ENCODE peak calls at places on chromosomes 2 and 18, in seven cellular contexts. V, G, X, L, Q, N and B are unnamed samples.

GRCh38 chr2:207409525-207409924 is 120.2 kb upstream of the CREB1 start:
- DNase-seq in Q (no peak), L (no peak), N (no peak), V (no peak), G (no peak), X (no peak), B (no peak)

GRCh38 chr2:179581605-179582004 is 279.8 kb downstream of the ZNF385B start:
- DNase-seq in V (no peak), Q (no peak), L (no peak), N (no peak), X (no peak), G (no peak), B (no peak)

GRCh38 chr2:145829931-145830330 is 1310.0 kb upstream of the ZEB2 start:
- DNase-seq in G (no peak), Q (no peak), X (no peak), L (no peak), V (no peak), N (no peak), B (no peak)

GRCh38 chr2:220775856-220776467 is 796.1 kb downstream of the EPHA4 start:
- DNase-seq in N (no peak), L (no peak), V (no peak), Q (no peak), X (no peak), G (no peak), B (no peak)

GRCh38 chr18:79856119-79857080 is 58.7 kb downstream of the KCNG2 start:
- DNase-seq in L (no peak), V (no peak), N (peak), Q (no peak), X (no peak), G (peak), B (peak)

GRCh38 chr2:70995227-70995729 is 605 bp upstream of the TEX261 start:
- DNase-seq in Q (peak), N (peak), L (peak), X (peak), G (no peak), V (no peak), B (peak)

GRCh38 chr2:44097322-44097907 is 71.3 kb upstream of the PPM1B start:
- DNase-seq in Q (no peak), N (no peak), X (no peak), L (no peak), V (no peak), G (no peak), B (no peak)

GRCh38 chr2:50820176-50820575 is 211.8 kb downstream of the NRXN1 start:
- DNase-seq in N (no peak), L (no peak), V (no peak), G (no peak), X (no peak), Q (no peak), B (no peak)

GRCh38 chr2:121005512-121005911 is 269.8 kb downstream of the GLI2 start:
- DNase-seq in L (no peak), G (no peak), V (no peak), X (no peak), N (no peak), Q (no peak), B (no peak)

GRCh38 chr2:144705328-144706245 is 185.7 kb upstream of the ZEB2 start:
- DNase-seq in N (no peak), Q (no peak), X (no peak), L (no peak), V (no peak), G (no peak), B (peak)

GRCh38 chr2:134254836-134255235 is 964 bp downstream of the MGAT5 start:
- DNase-seq in L (no peak), N (no peak), V (no peak), X (no peak), Q (no peak), G (no peak), B (peak)

GRCh38 chr2:46076251-46076650 is 221.0 kb upstream of the EPAS1 start:
- DNase-seq in V (no peak), G (no peak), L (no peak), N (no peak), X (peak), Q (no peak), B (peak)

GRCh38 chr2:232652505-232652851 is 19.1 kb downstream of the EFHD1 start:
- DNase-seq in G (no peak), Q (no peak), V (no peak), L (no peak), X (no peak), N (no peak), B (peak)

GRCh38 chr2:190420822-190421221 is 12.7 kb downstream of the MFSD6 start:
- DNase-seq in G (no peak), N (no peak), L (no peak), X (no peak), V (no peak), Q (no peak), B (peak)

GRCh38 chr2:60552096-60552850 is 1.2 kb downstream of the BCL11A start:
- DNase-seq in X (peak), G (no peak), L (no peak), N (peak), Q (no peak), V (no peak), B (peak)

GRCh38 chr2:233075966-233076339 is 15.8 kb downstream of the INPP5D start:
- DNase-seq in X (peak), G (no peak), N (peak), Q (peak), V (no peak), L (no peak), B (no peak)

GRCh38 chr2:132757676-132758075 is 87.7 kb upstream of the LYPD1 start:
- DNase-seq in V (no peak), Q (no peak), X (no peak), G (no peak), L (no peak), N (no peak), B (peak)

GRCh38 chr2:29528891-29529520 is 392.4 kb downstream of the ALK start:
- DNase-seq in G (no peak), Q (no peak), X (no peak), L (no peak), N (no peak), V (no peak), B (peak)

GRCh38 chr2:95317123-95317500 is 20.0 kb downstream of the KCNIP3 start:
- DNase-seq in G (no peak), V (peak), L (no peak), N (no peak), X (no peak), Q (no peak), B (no peak)

DNA sequence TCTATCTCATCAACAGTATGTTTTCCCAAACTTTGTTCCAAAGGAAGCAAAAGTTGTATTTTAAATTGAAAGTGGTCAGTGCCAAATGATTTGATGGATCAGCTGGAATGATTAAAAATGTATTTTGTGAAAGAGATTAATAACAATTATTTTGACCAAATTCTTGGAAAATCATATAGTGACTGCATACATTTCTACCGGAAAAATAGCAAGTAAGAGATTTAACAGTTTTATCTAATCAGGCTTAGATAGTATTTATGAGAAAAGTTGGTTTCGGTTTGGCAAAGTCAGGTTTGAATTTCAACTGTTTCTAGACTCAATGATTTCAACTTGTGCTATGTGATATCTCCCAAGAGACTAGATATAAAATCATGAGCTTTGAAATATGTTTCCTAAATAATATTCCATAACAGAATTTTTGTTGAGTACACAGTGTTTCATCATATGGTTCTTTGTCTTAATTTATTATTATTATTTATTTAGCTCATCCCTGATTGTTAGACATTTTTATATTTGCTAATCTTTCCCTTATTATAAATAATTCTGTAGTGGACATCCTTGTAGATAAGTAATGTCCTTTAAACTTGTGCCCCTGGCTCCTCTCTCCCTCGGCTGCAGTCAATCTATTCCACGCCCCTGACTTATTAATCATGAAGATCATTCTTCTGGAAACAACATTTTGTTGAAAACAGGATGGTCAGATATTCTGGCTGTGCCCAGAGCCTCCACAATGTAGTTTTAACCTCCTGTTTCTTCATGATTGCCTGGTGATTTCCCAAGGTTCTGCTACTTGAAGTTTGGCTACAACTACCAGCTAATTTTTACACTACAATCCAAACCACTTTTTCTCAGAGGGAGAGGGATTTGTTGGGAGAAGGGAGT is 520.7 kb upstream of the TCF4 start:
- DNase-seq in X (peak), Q (no peak), N (no peak), G (no peak), V (no peak), L (no peak), B (no peak)
- H3K4me3 ChIP-seq in X (peak), Q (no peak), N (no peak), G (no peak), V (no peak), L (no peak), B (no peak)

GRCh38 chr2:105974800-105975199 is 219.3 kb downstream of the UXS1 start:
- DNase-seq in N (no peak), Q (no peak), L (no peak), X (no peak), V (no peak), G (no peak), B (no peak)

GRCh38 chr2:105972226-105972625 is 221.9 kb downstream of the UXS1 start:
- DNase-seq in L (no peak), X (no peak), N (no peak), G (no peak), V (no peak), Q (no peak), B (no peak)

DNA sequence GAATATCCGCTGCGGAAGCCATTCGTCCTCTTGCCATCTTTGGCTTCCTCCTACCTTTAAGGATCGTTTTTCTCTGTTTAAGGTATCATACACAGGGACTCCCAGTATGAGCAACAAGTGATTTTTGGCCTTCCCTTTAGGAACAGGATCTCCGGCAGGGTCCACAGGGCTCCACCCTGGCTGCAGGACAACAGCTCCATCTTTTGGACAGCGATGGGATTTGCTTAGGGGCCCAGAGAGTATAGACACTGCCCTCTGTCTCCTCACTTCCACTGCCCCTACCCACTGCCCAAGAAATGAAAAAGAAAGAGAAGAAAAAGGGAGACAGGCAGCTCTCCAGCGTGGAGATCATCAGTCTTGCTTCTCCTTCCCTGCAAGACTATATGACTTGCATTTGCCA is 224.5 kb downstream of the UXS1 start:
- DNase-seq in Q (no peak), X (no peak), V (no peak), N (peak), G (peak), L (no peak), B (no peak)
- TF ChIP-seq CTCF in Q (no peak), X (peak), V (peak), N (peak), G (peak), L (no peak), B (peak)

DNA sequence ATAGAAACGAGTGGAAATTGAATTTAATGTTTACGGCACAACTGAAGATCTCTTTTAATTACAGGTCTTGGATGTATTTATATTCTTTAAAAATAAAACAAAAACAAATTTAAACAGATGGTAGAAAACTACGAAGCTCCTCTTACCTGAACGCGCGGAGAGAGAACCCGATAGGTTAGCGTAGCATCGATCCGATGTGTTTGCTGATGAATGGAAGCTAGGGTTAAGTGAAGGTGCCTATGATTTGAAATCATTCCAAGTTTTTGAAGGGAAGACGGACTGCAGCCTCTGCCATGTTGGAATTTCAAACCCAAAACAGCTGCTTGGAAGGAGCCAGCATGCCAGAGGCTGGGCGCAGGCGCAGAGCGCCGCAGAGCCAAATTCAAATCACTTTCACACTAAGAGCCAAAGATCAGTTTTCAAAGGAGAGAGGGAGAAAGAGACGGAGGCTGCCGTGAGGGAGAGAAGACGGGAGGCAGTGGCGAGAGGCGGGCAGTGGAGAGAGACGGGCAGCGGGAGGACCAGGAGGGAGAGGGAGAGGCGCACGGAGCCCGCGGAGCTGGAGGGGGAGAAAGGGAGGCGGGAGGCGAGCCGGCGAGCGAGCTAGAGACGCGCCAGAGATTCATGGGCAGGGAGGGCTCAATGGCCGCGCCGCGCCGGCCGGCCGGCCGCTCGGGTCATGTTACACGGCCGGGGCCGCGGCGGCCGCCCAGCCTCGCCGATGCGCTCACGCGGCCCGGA is at the start of gene FIGN:
- DNase-seq in X (peak), V (no peak), G (peak), Q (peak), N (no peak), L (peak), B (peak)
- H3K4me3 ChIP-seq in X (peak), V (peak), G (peak), Q (peak), N (no peak), L (peak), B (peak)

DNA sequence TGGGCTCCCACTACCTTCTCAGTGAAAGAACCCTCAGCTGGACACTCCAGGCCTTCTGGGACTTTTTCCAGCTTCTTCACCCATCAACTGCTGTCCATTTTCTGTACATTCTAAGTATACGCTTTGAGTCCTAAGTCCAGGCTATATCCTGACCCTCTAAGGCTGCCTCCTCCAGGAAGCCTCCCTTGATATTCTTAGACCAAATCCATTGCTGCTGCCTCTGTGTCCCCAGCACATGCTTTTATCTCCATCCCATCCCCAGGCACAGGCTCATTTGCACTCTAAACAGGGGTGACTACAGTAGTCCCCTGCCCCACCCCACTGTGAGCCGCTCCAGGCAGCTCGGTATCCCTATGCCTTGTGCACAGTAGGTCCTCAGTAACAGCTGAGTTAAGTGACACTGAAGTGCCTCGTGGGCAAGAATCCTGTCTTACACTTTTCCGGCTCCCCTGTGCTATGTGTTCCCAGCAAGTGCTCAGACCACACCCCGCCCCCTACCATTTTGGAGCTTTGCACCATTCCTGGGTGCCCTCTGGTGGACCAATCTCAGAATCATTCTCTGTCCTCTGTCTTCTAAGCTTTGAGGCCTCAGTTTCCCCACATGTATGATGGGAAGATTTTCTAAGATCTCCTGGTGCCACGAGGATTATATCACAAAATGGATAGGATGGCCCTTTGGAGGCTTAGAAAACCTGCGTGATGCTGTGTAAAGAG is 34.9 kb downstream of the EMX1 start:
- DNase-seq in G (no peak), N (no peak), X (no peak), V (no peak), L (no peak), Q (no peak), B (no peak)
- TF ChIP-seq CTCF in G (peak), N (no peak), X (no peak), V (no peak), L (no peak), Q (no peak), B (no peak)

GRCh38 chr18:8045160-8045885 is 478.2 kb downstream of the PTPRM start:
- DNase-seq in N (no peak), Q (no peak), X (no peak), V (no peak), G (no peak), L (no peak), B (peak)

GRCh38 chr18:8037296-8037695 is 470.2 kb downstream of the PTPRM start:
- DNase-seq in X (no peak), L (no peak), G (no peak), N (no peak), V (no peak), Q (no peak), B (no peak)

GRCh38 chr18:8044004-8044403 is 476.9 kb downstream of the PTPRM start:
- DNase-seq in Q (no peak), N (no peak), V (no peak), X (no peak), L (no peak), G (no peak), B (no peak)

GRCh38 chr18:8041526-8042111 is 474.5 kb downstream of the PTPRM start:
- DNase-seq in V (no peak), L (no peak), X (no peak), N (no peak), G (no peak), Q (no peak), B (no peak)

GRCh38 chr18:8040021-8040420 is 472.9 kb downstream of the PTPRM start:
- DNase-seq in X (no peak), G (no peak), L (no peak), N (no peak), V (no peak), Q (no peak), B (no peak)
- H3K4me3 ChIP-seq in X (no peak), G (no peak), L (no peak), N (no peak), V (no peak), Q (no peak), B (no peak)

GRCh38 chr18:9802175-9802747 is 83.5 kb upstream of the TXNDC2 start:
- DNase-seq in X (no peak), V (no peak), N (no peak), Q (no peak), G (no peak), L (no peak), B (no peak)

GRCh38 chr18:9792565-9793226 is 84.6 kb downstream of the RAB31 start:
- DNase-seq in Q (no peak), G (no peak), N (peak), V (no peak), X (no peak), L (no peak), B (no peak)

GRCh38 chr18:9802774-9803697 is 82.7 kb upstream of the TXNDC2 start:
- DNase-seq in L (no peak), N (no peak), X (no peak), G (no peak), V (no peak), Q (no peak), B (peak)

GRCh38 chr18:9796933-9797549 is 88.7 kb upstream of the TXNDC2 start:
- DNase-seq in X (no peak), G (no peak), Q (no peak), L (no peak), V (no peak), N (no peak), B (peak)
- TF ChIP-seq CTCF in X (no peak), G (no peak), Q (no peak), L (no peak), V (no peak), N (no peak), B (no peak)

GRCh38 chr2:234879671-234880455 is 72.0 kb upstream of the SH3BP4 start:
- DNase-seq in G (no peak), N (no peak), L (no peak), Q (no peak), X (peak), V (peak), B (no peak)

GRCh38 chr2:234884591-234884990 is 67.2 kb upstream of the SH3BP4 start:
- DNase-seq in Q (no peak), X (no peak), G (no peak), V (no peak), N (no peak), L (no peak), B (no peak)

GRCh38 chr2:234880551-234881211 is 71.1 kb upstream of the SH3BP4 start:
- DNase-seq in X (peak), Q (no peak), V (peak), N (no peak), L (no peak), G (no peak), B (peak)

GRCh38 chr2:234885113-234885512 is 66.7 kb upstream of the SH3BP4 start:
- DNase-seq in V (no peak), Q (no peak), L (no peak), G (no peak), X (no peak), N (no peak), B (no peak)

GRCh38 chr2:234881413-234882241 is 70.2 kb upstream of the SH3BP4 start:
- DNase-seq in L (no peak), N (peak), V (peak), X (peak), Q (peak), G (peak), B (peak)
- H3K4me3 ChIP-seq in L (no peak), N (no peak), V (no peak), X (peak), Q (no peak), G (no peak), B (no peak)

DNA sequence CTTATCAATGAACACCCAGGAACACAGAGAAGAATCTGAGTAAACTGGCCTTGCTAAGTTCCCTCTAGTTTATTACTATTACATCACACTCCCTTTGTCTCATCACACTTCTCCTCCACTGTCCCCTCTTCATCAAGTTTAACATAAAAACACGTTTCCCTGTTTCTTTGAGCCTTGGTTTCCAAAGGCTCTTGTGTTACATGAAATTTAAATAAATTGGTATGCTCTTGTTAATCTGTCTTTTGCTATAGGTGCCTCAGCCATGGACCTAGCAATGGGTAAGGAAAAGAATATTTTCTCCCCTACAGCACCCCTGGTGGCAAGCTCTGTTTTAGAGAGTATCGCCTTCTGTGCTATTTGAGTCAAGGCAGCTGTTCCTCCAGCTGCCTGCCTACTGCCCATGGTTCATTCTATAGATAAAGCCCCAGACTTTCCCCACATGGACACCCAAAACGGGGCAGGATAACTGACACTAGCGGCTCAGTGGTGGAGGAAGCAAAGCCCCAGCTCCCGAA is 31.8 kb downstream of the TGIF1 start:
- DNase-seq in G (no peak), Q (no peak), V (no peak), X (peak), N (peak), L (no peak), B (peak)
- TF ChIP-seq CTCF in G (peak), Q (no peak), V (peak), X (peak), N (peak), L (no peak), B (peak)

GRCh38 chr2:11377915-11378649 is 33.6 kb upstream of the ROCK2 start:
- DNase-seq in L (no peak), N (no peak), G (no peak), Q (no peak), X (no peak), V (no peak), B (peak)
- H3K4me3 ChIP-seq in L (peak), N (no peak), G (no peak), Q (no peak), X (no peak), V (no peak), B (no peak)